ENCODE peak calls at places on chromosome 19, in four cellular contexts. X is left kidney, J is ELR, C is EL. U is an unnamed sample.
A peak's percentile ranks its signal among the peaks of the same experiment; 100 is the strongest.

GRCh38 chr19:52237197-52237596 is 32.2 kb upstream of the ZNF766 start:
- DNase-seq in J (no peak), C (no peak), X (no peak), U (no peak)

GRCh38 chr19:13588953-13589833 is 82.9 kb upstream of the CACNA1A start:
- DNase-seq in C (peak; percentile 60), J (peak; percentile 68), X (peak; percentile 85), U (peak; percentile 72)

GRCh38 chr19:28968721-28969120 is 244.2 kb downstream of the UQCRFS1 start:
- DNase-seq in J (no peak), C (no peak), X (peak; percentile 44), U (no peak)

GRCh38 chr19:27793128-27793643 is 1419.8 kb downstream of the UQCRFS1 start:
- DNase-seq in C (peak; percentile 86), X (peak; percentile 93), J (peak; percentile 88), U (peak; percentile 85)

GRCh38 chr19:56117889-56118288 is 3.2 kb downstream of the ZNF787 start:
- DNase-seq in C (no peak), J (no peak), X (no peak), U (no peak)

GRCh38 chr19:2887391-2887914 is 13.3 kb upstream of the ZNF57 start:
- DNase-seq in C (peak; percentile 70), X (peak; percentile 88), J (peak; percentile 73), U (peak; percentile 79)

GRCh38 chr19:58033741-58034475 is at the start of gene ZSCAN1:
- DNase-seq in X (peak; percentile 99), J (peak; percentile 69), C (peak; percentile 21), U (no peak)

GRCh38 chr19:4053423-4054324 is 13.0 kb downstream of the ZBTB7A start:
- DNase-seq in C (no peak), J (no peak), X (no peak), U (no peak)

GRCh38 chr19:23983406-23983805 is 68.7 kb downstream of the ZNF726 start:
- DNase-seq in X (no peak), C (no peak), J (no peak), U (no peak)

GRCh38 chr19:12782424-12783225 is 7.3 kb upstream of the HOOK2 start:
- DNase-seq in J (peak; percentile 84), C (peak; percentile 80), X (peak; percentile 93), U (peak; percentile 86)

GRCh38 chr19:10730932-10731331 is 13.1 kb downstream of the DNM2 start:
- DNase-seq in C (no peak), J (no peak), X (no peak), U (no peak)

GRCh38 chr19:31503211-31503610 is 154.0 kb upstream of the TSHZ3 start:
- DNase-seq in C (no peak), X (no peak), J (no peak), U (no peak)

GRCh38 chr19:48452656-48453480 is 2.5 kb upstream of the KCNJ14 start:
- DNase-seq in X (no peak), C (no peak), J (no peak), U (no peak)

GRCh38 chr19:3708207-3708931 is at the start of gene TJP3:
- DNase-seq in X (peak; percentile 63), C (no peak), J (peak; percentile 19), U (peak; percentile 70)

GRCh38 chr19:46610413-46610775 is 9.3 kb downstream of the CALM3 start:
- DNase-seq in J (no peak), C (no peak), X (no peak), U (no peak)

GRCh38 chr19:42229855-42230331 is 9.8 kb downstream of the ZNF526 start:
- DNase-seq in X (peak; percentile 62), J (peak; percentile 38), C (no peak), U (peak; percentile 49)

GRCh38 chr19:19040417-19040816 is 7.0 kb downstream of the ARMC6 start:
- DNase-seq in J (peak; percentile 51), X (no peak), C (peak; percentile 80), U (peak; percentile 31)

GRCh38 chr19:44738603-44739585 is 9.6 kb upstream of the BCL3 start:
- DNase-seq in X (no peak), J (no peak), C (no peak), U (peak; percentile 76)

GRCh38 chr19:10118960-10119359 is 739 bp downstream of the EIF3G start:
- DNase-seq in J (peak; percentile 43), C (no peak), X (no peak), U (peak; percentile 48)

GRCh38 chr19:38394488-38394887 is 6.0 kb downstream of the SPRED3 start:
- DNase-seq in C (no peak), J (no peak), X (peak; percentile 95), U (peak; percentile 65)

GRCh38 chr19:18672606-18673337 is 10.7 kb upstream of the CRTC1 start:
- DNase-seq in J (no peak), C (no peak), X (no peak), U (no peak)